ENCODE peak calls at places on chromosomes 12 and 14, in ten cellular contexts. One of them, this sample, is unnamed.

GRCh38 chr14:63562414-63562813 is 19.2 kb upstream of the PPP2R5E start:
- DNase-seq in nephron progenitor cell: no peak
- DNase-seq in DMS 273 treated with DMSO at 0.1 percent for 48 hours: no peak
- DNase-seq in T-helper 2 cell: no peak
- DNase-seq in C1 segment of cervical spinal cord: no peak
- DNase-seq in activated naive CD8-positive, alpha-beta T cell treated with anti-CD3 and anti-CD28 coated beads, Interleukin-2, amount 50 U/mL, for 24 hours: no peak
- DNase-seq in ovary: no peak
- DNase-seq in activated T-cell treated with anti-CD3 and anti-CD28 coated beads, Interleukin-2, amount 50 U/mL, for 72 hours: no peak
- DNase-seq in NCI-H1092: no peak
- DNase-seq in fibroblast of pulmonary artery: peak; percentile 35
- DNase-seq in this sample: no peak

GRCh38 chr14:51926449-51926848 is 62.9 kb upstream of the RTRAF start:
- DNase-seq in nephron progenitor cell: no peak
- DNase-seq in DMS 273 treated with DMSO at 0.1 percent for 48 hours: no peak
- DNase-seq in T-helper 2 cell: no peak
- DNase-seq in C1 segment of cervical spinal cord: no peak
- DNase-seq in activated naive CD8-positive, alpha-beta T cell treated with anti-CD3 and anti-CD28 coated beads, Interleukin-2, amount 50 U/mL, for 24 hours: no peak
- DNase-seq in ovary: no peak
- DNase-seq in activated T-cell treated with anti-CD3 and anti-CD28 coated beads, Interleukin-2, amount 50 U/mL, for 72 hours: no peak
- DNase-seq in NCI-H1092: no peak
- DNase-seq in fibroblast of pulmonary artery: no peak
- DNase-seq in this sample: no peak

GRCh38 chr14:27608377-27608776 is 1010.5 kb upstream of the NOVA1 start:
- DNase-seq in nephron progenitor cell: no peak
- DNase-seq in DMS 273 treated with DMSO at 0.1 percent for 48 hours: no peak
- DNase-seq in T-helper 2 cell: no peak
- DNase-seq in C1 segment of cervical spinal cord: no peak
- DNase-seq in activated naive CD8-positive, alpha-beta T cell treated with anti-CD3 and anti-CD28 coated beads, Interleukin-2, amount 50 U/mL, for 24 hours: no peak
- DNase-seq in ovary: no peak
- DNase-seq in activated T-cell treated with anti-CD3 and anti-CD28 coated beads, Interleukin-2, amount 50 U/mL, for 72 hours: no peak
- DNase-seq in NCI-H1092: no peak
- DNase-seq in fibroblast of pulmonary artery: no peak
- DNase-seq in this sample: no peak

GRCh38 chr12:129357233-129357632 is 504.0 kb downstream of the GLT1D1 start:
- DNase-seq in nephron progenitor cell: no peak
- DNase-seq in DMS 273 treated with DMSO at 0.1 percent for 48 hours: no peak
- DNase-seq in T-helper 2 cell: no peak
- DNase-seq in C1 segment of cervical spinal cord: no peak
- DNase-seq in activated naive CD8-positive, alpha-beta T cell treated with anti-CD3 and anti-CD28 coated beads, Interleukin-2, amount 50 U/mL, for 24 hours: no peak
- DNase-seq in ovary: no peak
- DNase-seq in activated T-cell treated with anti-CD3 and anti-CD28 coated beads, Interleukin-2, amount 50 U/mL, for 72 hours: no peak
- DNase-seq in NCI-H1092: no peak
- DNase-seq in fibroblast of pulmonary artery: no peak
- DNase-seq in this sample: no peak

GRCh38 chr14:22886500-22887259 is 3.7 kb downstream of the REM2 start:
- DNase-seq in nephron progenitor cell: peak; percentile 85
- DNase-seq in DMS 273 treated with DMSO at 0.1 percent for 48 hours: no peak
- DNase-seq in T-helper 2 cell: peak; percentile 60
- DNase-seq in C1 segment of cervical spinal cord: no peak
- DNase-seq in activated naive CD8-positive, alpha-beta T cell treated with anti-CD3 and anti-CD28 coated beads, Interleukin-2, amount 50 U/mL, for 24 hours: peak; percentile 71
- DNase-seq in ovary: peak; percentile 81
- DNase-seq in activated T-cell treated with anti-CD3 and anti-CD28 coated beads, Interleukin-2, amount 50 U/mL, for 72 hours: peak; percentile 78
- DNase-seq in NCI-H1092: peak; percentile 77
- DNase-seq in fibroblast of pulmonary artery: peak; percentile 54
- DNase-seq in this sample: peak; percentile 96

GRCh38 chr12:69540606-69541386 is 44.5 kb upstream of the CCT2 start:
- DNase-seq in nephron progenitor cell: no peak
- DNase-seq in DMS 273 treated with DMSO at 0.1 percent for 48 hours: no peak
- DNase-seq in T-helper 2 cell: no peak
- DNase-seq in C1 segment of cervical spinal cord: no peak
- DNase-seq in activated naive CD8-positive, alpha-beta T cell treated with anti-CD3 and anti-CD28 coated beads, Interleukin-2, amount 50 U/mL, for 24 hours: no peak
- DNase-seq in ovary: no peak
- DNase-seq in activated T-cell treated with anti-CD3 and anti-CD28 coated beads, Interleukin-2, amount 50 U/mL, for 72 hours: no peak
- DNase-seq in NCI-H1092: no peak
- DNase-seq in fibroblast of pulmonary artery: peak; percentile 47
- DNase-seq in this sample: peak; percentile 91

GRCh38 chr14:104362761-104363605 is 216.6 kb upstream of the C14orf180 start:
- DNase-seq in nephron progenitor cell: no peak
- DNase-seq in DMS 273 treated with DMSO at 0.1 percent for 48 hours: no peak
- DNase-seq in T-helper 2 cell: no peak
- DNase-seq in C1 segment of cervical spinal cord: no peak
- DNase-seq in activated naive CD8-positive, alpha-beta T cell treated with anti-CD3 and anti-CD28 coated beads, Interleukin-2, amount 50 U/mL, for 24 hours: no peak
- DNase-seq in ovary: no peak
- DNase-seq in activated T-cell treated with anti-CD3 and anti-CD28 coated beads, Interleukin-2, amount 50 U/mL, for 72 hours: no peak
- DNase-seq in NCI-H1092: no peak
- DNase-seq in fibroblast of pulmonary artery: no peak
- DNase-seq in this sample: no peak

GRCh38 chr14:25048170-25049126 is 1.5 kb downstream of the STXBP6 start:
- DNase-seq in nephron progenitor cell: peak; percentile 1
- DNase-seq in DMS 273 treated with DMSO at 0.1 percent for 48 hours: no peak
- DNase-seq in T-helper 2 cell: no peak
- DNase-seq in C1 segment of cervical spinal cord: no peak
- DNase-seq in activated naive CD8-positive, alpha-beta T cell treated with anti-CD3 and anti-CD28 coated beads, Interleukin-2, amount 50 U/mL, for 24 hours: no peak
- DNase-seq in ovary: no peak
- DNase-seq in activated T-cell treated with anti-CD3 and anti-CD28 coated beads, Interleukin-2, amount 50 U/mL, for 72 hours: no peak
- DNase-seq in NCI-H1092: no peak
- DNase-seq in fibroblast of pulmonary artery: peak; percentile 68
- DNase-seq in this sample: peak; percentile 94

GRCh38 chr12:18868673-18869072 is 130.8 kb downstream of the CAPZA3 start:
- DNase-seq in nephron progenitor cell: no peak
- DNase-seq in DMS 273 treated with DMSO at 0.1 percent for 48 hours: no peak
- DNase-seq in T-helper 2 cell: no peak
- DNase-seq in C1 segment of cervical spinal cord: no peak
- DNase-seq in activated naive CD8-positive, alpha-beta T cell treated with anti-CD3 and anti-CD28 coated beads, Interleukin-2, amount 50 U/mL, for 24 hours: no peak
- DNase-seq in ovary: no peak
- DNase-seq in activated T-cell treated with anti-CD3 and anti-CD28 coated beads, Interleukin-2, amount 50 U/mL, for 72 hours: no peak
- DNase-seq in NCI-H1092: no peak
- DNase-seq in fibroblast of pulmonary artery: peak; percentile 42
- DNase-seq in this sample: no peak

GRCh38 chr14:23704890-23705289 is 68.7 kb downstream of the DHRS2 start:
- DNase-seq in nephron progenitor cell: no peak
- DNase-seq in DMS 273 treated with DMSO at 0.1 percent for 48 hours: no peak
- DNase-seq in T-helper 2 cell: no peak
- DNase-seq in C1 segment of cervical spinal cord: no peak
- DNase-seq in activated naive CD8-positive, alpha-beta T cell treated with anti-CD3 and anti-CD28 coated beads, Interleukin-2, amount 50 U/mL, for 24 hours: no peak
- DNase-seq in ovary: no peak
- DNase-seq in activated T-cell treated with anti-CD3 and anti-CD28 coated beads, Interleukin-2, amount 50 U/mL, for 72 hours: no peak
- DNase-seq in NCI-H1092: no peak
- DNase-seq in fibroblast of pulmonary artery: no peak
- DNase-seq in this sample: no peak

GRCh38 chr12:54053625-54054441 is at the start of gene HOXC4:
- DNase-seq in nephron progenitor cell: peak; percentile 77
- DNase-seq in DMS 273 treated with DMSO at 0.1 percent for 48 hours: no peak
- DNase-seq in T-helper 2 cell: no peak
- DNase-seq in C1 segment of cervical spinal cord: peak; percentile 27
- DNase-seq in activated naive CD8-positive, alpha-beta T cell treated with anti-CD3 and anti-CD28 coated beads, Interleukin-2, amount 50 U/mL, for 24 hours: no peak
- DNase-seq in ovary: peak; percentile 47
- DNase-seq in activated T-cell treated with anti-CD3 and anti-CD28 coated beads, Interleukin-2, amount 50 U/mL, for 72 hours: no peak
- DNase-seq in NCI-H1092: no peak
- DNase-seq in fibroblast of pulmonary artery: peak; percentile 35
- DNase-seq in this sample: peak; percentile 77

GRCh38 chr12:52061470-52062166 is 8.2 kb upstream of the ATG101 start:
- DNase-seq in nephron progenitor cell: no peak
- DNase-seq in DMS 273 treated with DMSO at 0.1 percent for 48 hours: no peak
- DNase-seq in T-helper 2 cell: no peak
- DNase-seq in C1 segment of cervical spinal cord: peak; percentile 80
- DNase-seq in activated naive CD8-positive, alpha-beta T cell treated with anti-CD3 and anti-CD28 coated beads, Interleukin-2, amount 50 U/mL, for 24 hours: no peak
- DNase-seq in ovary: peak; percentile 64
- DNase-seq in activated T-cell treated with anti-CD3 and anti-CD28 coated beads, Interleukin-2, amount 50 U/mL, for 72 hours: no peak
- DNase-seq in NCI-H1092: no peak
- DNase-seq in fibroblast of pulmonary artery: no peak
- DNase-seq in this sample: no peak

GRCh38 chr12:116982721-116983502 is 72.2 kb downstream of the FBXW8 start:
- DNase-seq in nephron progenitor cell: no peak
- DNase-seq in DMS 273 treated with DMSO at 0.1 percent for 48 hours: no peak
- DNase-seq in T-helper 2 cell: no peak
- DNase-seq in C1 segment of cervical spinal cord: no peak
- DNase-seq in activated naive CD8-positive, alpha-beta T cell treated with anti-CD3 and anti-CD28 coated beads, Interleukin-2, amount 50 U/mL, for 24 hours: no peak
- DNase-seq in ovary: no peak
- DNase-seq in activated T-cell treated with anti-CD3 and anti-CD28 coated beads, Interleukin-2, amount 50 U/mL, for 72 hours: no peak
- DNase-seq in NCI-H1092: no peak
- DNase-seq in fibroblast of pulmonary artery: peak; percentile 57
- DNase-seq in this sample: peak; percentile 82

GRCh38 chr12:6326316-6326959 is 15.4 kb downstream of the TNFRSF1A start:
- DNase-seq in nephron progenitor cell: peak; percentile 52
- DNase-seq in DMS 273 treated with DMSO at 0.1 percent for 48 hours: no peak
- DNase-seq in T-helper 2 cell: no peak
- DNase-seq in C1 segment of cervical spinal cord: no peak
- DNase-seq in activated naive CD8-positive, alpha-beta T cell treated with anti-CD3 and anti-CD28 coated beads, Interleukin-2, amount 50 U/mL, for 24 hours: no peak
- DNase-seq in ovary: peak; percentile 81
- DNase-seq in activated T-cell treated with anti-CD3 and anti-CD28 coated beads, Interleukin-2, amount 50 U/mL, for 72 hours: no peak
- DNase-seq in NCI-H1092: no peak
- DNase-seq in fibroblast of pulmonary artery: peak; percentile 68
- DNase-seq in this sample: peak; percentile 96

GRCh38 chr12:66633676-66634075 is 45.2 kb downstream of the GRIP1 start:
- DNase-seq in nephron progenitor cell: no peak
- DNase-seq in DMS 273 treated with DMSO at 0.1 percent for 48 hours: no peak
- DNase-seq in T-helper 2 cell: no peak
- DNase-seq in C1 segment of cervical spinal cord: no peak
- DNase-seq in activated naive CD8-positive, alpha-beta T cell treated with anti-CD3 and anti-CD28 coated beads, Interleukin-2, amount 50 U/mL, for 24 hours: no peak
- DNase-seq in ovary: no peak
- DNase-seq in activated T-cell treated with anti-CD3 and anti-CD28 coated beads, Interleukin-2, amount 50 U/mL, for 72 hours: no peak
- DNase-seq in NCI-H1092: no peak
- DNase-seq in fibroblast of pulmonary artery: peak; percentile 13
- DNase-seq in this sample: no peak

GRCh38 chr12:15693233-15693911 is 95.8 kb downstream of the EPS8 start:
- DNase-seq in nephron progenitor cell: no peak
- DNase-seq in DMS 273 treated with DMSO at 0.1 percent for 48 hours: no peak
- DNase-seq in T-helper 2 cell: no peak
- DNase-seq in C1 segment of cervical spinal cord: no peak
- DNase-seq in activated naive CD8-positive, alpha-beta T cell treated with anti-CD3 and anti-CD28 coated beads, Interleukin-2, amount 50 U/mL, for 24 hours: no peak
- DNase-seq in ovary: no peak
- DNase-seq in activated T-cell treated with anti-CD3 and anti-CD28 coated beads, Interleukin-2, amount 50 U/mL, for 72 hours: no peak
- DNase-seq in NCI-H1092: no peak
- DNase-seq in fibroblast of pulmonary artery: no peak
- DNase-seq in this sample: peak; percentile 19

GRCh38 chr12:75986001-75986739 is 45.4 kb downstream of the PHLDA1 start:
- DNase-seq in nephron progenitor cell: no peak
- DNase-seq in DMS 273 treated with DMSO at 0.1 percent for 48 hours: no peak
- DNase-seq in T-helper 2 cell: no peak
- DNase-seq in C1 segment of cervical spinal cord: no peak
- DNase-seq in activated naive CD8-positive, alpha-beta T cell treated with anti-CD3 and anti-CD28 coated beads, Interleukin-2, amount 50 U/mL, for 24 hours: no peak
- DNase-seq in ovary: no peak
- DNase-seq in activated T-cell treated with anti-CD3 and anti-CD28 coated beads, Interleukin-2, amount 50 U/mL, for 72 hours: no peak
- DNase-seq in NCI-H1092: no peak
- DNase-seq in fibroblast of pulmonary artery: no peak
- DNase-seq in this sample: no peak

This sample was measured in osteoblast.